ENCODE peak calls at places on chromosomes 13 and 19, in eight cellular contexts. B is ovary; I is psoas muscle; S is GM23248; H is H1; R is CD4-positive, CD25-positive, alpha-beta regulatory T cell; Z is CD8-positive, alpha-beta memory T cell; F is colonic mucosa. J is an unnamed sample. For H3K36me3, the result is how much of the 10 kb centered on the place peaks cover.

GRCh38 chr13:80338781-80339577 is 1.9 kb downstream of the SPRY2 start:
- DNase-seq in Z (no peak), S (peak), R (no peak), H (no peak), I (peak), B (peak), F (peak), J (no peak)

GRCh38 chr19:39195755-39196154 is 1.0 kb upstream of the NCCRP1 start:
- DNase-seq in Z (no peak), S (no peak), I (no peak), R (peak), H (no peak), F (no peak), B (no peak), J (peak)

GRCh38 chr13:30376426-30377311 is 45.6 kb upstream of the UBE2L5 start:
- DNase-seq in I (no peak), B (no peak), Z (peak), S (no peak), F (peak), H (no peak), R (peak), J (peak)

GRCh38 chr19:36605839-36606478 is 846 bp downstream of the ZNF382 start:
- DNase-seq in R (no peak), I (no peak), F (no peak), S (no peak), B (no peak), H (no peak), Z (no peak), J (no peak)

GRCh38 chr13:47929156-47929555 is 71.9 kb downstream of the SUCLA2 start:
- DNase-seq in H (no peak), I (no peak), S (peak), B (no peak), Z (no peak), R (no peak), F (no peak), J (no peak)

GRCh38 chr13:102846261-102847015 is 606 bp downstream of the ERCC5 start:
- DNase-seq in H (no peak), S (peak), Z (peak), F (peak), I (peak), R (peak), B (no peak), J (peak)

GRCh38 chr19:907183-907853 is 5.7 kb downstream of the R3HDM4 start:
- DNase-seq in I (peak), R (peak), B (no peak), H (no peak), F (no peak), S (no peak), Z (no peak), J (peak)

GRCh38 chr13:93775027-93775426 is 548.4 kb downstream of the GPC6 start:
- DNase-seq in I (no peak), H (no peak), S (no peak), Z (no peak), R (no peak), B (no peak), F (no peak), J (no peak)

GRCh38 chr19:47122359-47123335 is 8.0 kb upstream of the SAE1 start:
- DNase-seq in Z (no peak), S (peak), F (no peak), R (no peak), H (no peak), B (no peak), I (no peak), J (no peak)

GRCh38 chr19:18445252-18445948 is 7.5 kb upstream of the ISYNA1 start:
- DNase-seq in Z (no peak), F (peak), R (no peak), I (no peak), H (no peak), S (no peak), B (no peak), J (no peak)
- H3K4me3 ChIP-seq in Z (no peak), F (no peak), R (no peak), I (no peak), H (no peak), S (no peak), B (no peak), J (no peak)

DNA sequence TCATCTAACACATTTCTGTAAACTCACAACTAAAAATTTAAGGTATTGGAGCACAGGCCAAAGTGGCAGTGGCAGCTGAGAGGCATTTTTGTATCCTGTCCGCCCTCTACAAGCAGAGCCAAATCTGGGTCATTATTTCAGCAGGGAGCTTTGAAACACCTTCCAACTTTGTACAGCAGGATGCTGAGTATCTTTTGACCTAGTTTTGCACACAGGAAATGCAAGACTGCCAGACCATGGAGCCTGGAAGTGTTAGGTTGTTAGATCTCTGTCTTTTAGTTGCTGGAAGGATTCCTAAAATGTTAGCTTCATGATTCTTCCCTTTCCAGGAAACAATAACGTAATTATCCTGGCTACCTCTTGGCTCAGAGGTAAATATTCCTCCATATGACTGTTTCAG is 148.6 kb upstream of the ATXN8OS start:
- DNase-seq in F (no peak), S (no peak), Z (no peak), H (no peak), B (no peak), R (no peak), I (no peak), J (no peak)
- H3K36me3 ChIP-seq in F (under half), S (under half), Z (under half), H (under half), B (under half), R (under half), I (under half), J (under half)

DNA sequence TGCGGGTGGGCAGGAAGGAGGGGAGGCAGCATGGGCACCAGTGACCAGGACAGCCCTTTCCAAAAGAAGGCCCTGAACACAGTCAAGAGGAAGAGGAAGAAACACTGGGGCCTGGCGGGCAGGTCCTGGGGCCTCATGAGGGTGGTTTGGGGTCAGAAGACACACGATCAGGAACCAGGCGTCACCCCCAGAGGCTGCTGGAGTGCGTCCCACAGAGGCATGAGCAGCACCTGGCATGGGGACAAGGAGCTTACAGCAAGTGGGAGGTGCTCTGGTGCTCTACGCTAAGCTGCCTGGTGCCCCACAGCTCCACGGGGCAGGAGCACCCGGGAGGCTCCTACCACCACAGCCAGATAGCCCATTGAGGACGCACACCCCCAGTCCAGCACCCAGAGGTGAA is 20.0 kb downstream of the ELL start:
- DNase-seq in Z (no peak), S (no peak), H (no peak), B (no peak), I (peak), R (no peak), F (no peak), J (no peak)
- H3K4me3 ChIP-seq in Z (no peak), S (no peak), H (no peak), B (no peak), I (no peak), R (no peak), F (no peak), J (no peak)

GRCh38 chr13:46726347-46726746 is 70.6 kb downstream of the ESD start:
- DNase-seq in R (no peak), I (no peak), Z (no peak), B (no peak), S (no peak), H (no peak), F (no peak), J (no peak)
- H3K36me3 ChIP-seq in R (under half), I (half or more), Z (under half), B (under half), S (under half), H (under half), F (under half), J (under half)

J was measured in naive thymus-derived CD4-positive, alpha-beta T cell.